ENCODE peak calls at places on chromosomes 2 and 18, in ten cellular contexts. T is uterus, F is fibroblast of pulmonary artery, X is adrenal gland, P is cardiac muscle cell, A is left lung, R is B cell, M is dorsolateral prefrontal cortex, Z is IMR-90, B is endothelial cell. U is an unnamed sample.
A peak's percentile ranks its signal among the peaks of the same experiment; 100 is the strongest.

GRCh38 chr2:4018535-4018934 is 315.2 kb downstream of the DCDC2C start:
- DNase-seq in T (no peak), A (no peak), P (no peak), X (no peak), M (no peak), Z (no peak), R (no peak), B (no peak), F (no peak), U (no peak)

GRCh38 chr2:172047486-172048194 is 37.7 kb upstream of the DLX1 start:
- DNase-seq in B (no peak), M (no peak), R (no peak), P (no peak), Z (no peak), F (no peak), A (no peak), T (no peak), X (no peak), U (no peak)

GRCh38 chr2:224884188-224884587 is 158.1 kb downstream of the DOCK10 start:
- DNase-seq in R (no peak), B (no peak), Z (peak; percentile 35), A (no peak), P (peak; percentile 70), T (no peak), M (no peak), F (peak; percentile 69), X (no peak), U (peak; percentile 79)

GRCh38 chr2:12918138-12918840 is 201.6 kb downstream of the TRIB2 start:
- DNase-seq in R (no peak), X (no peak), T (no peak), P (peak; percentile 55), A (no peak), B (no peak), F (peak; percentile 72), M (no peak), Z (peak; percentile 45), U (no peak)

GRCh38 chr2:126748188-126748760 is 92.3 kb downstream of the GYPC start:
- DNase-seq in F (no peak), T (no peak), M (no peak), Z (no peak), R (no peak), P (no peak), X (no peak), A (no peak), B (no peak), U (no peak)

GRCh38 chr18:44771572-44771956 is 90.9 kb downstream of the SETBP1 start:
- DNase-seq in R (no peak), X (no peak), A (no peak), T (no peak), Z (no peak), P (no peak), B (no peak), M (no peak), F (no peak), U (no peak)

GRCh38 chr2:181456660-181457120 is 496 bp upstream of the ITGA4 start:
- DNase-seq in Z (peak; percentile 5), B (peak; percentile 40), M (no peak), P (peak; percentile 53), F (no peak), A (peak; percentile 90), X (peak; percentile 17), R (peak; percentile 90), T (peak; percentile 15), U (peak; percentile 58)

GRCh38 chr2:109473616-109474318 is 140.0 kb downstream of the SEPTIN10 start:
- DNase-seq in Z (no peak), P (no peak), T (no peak), A (no peak), X (no peak), M (no peak), B (no peak), F (no peak), R (no peak), U (no peak)

GRCh38 chr2:178208817-178209216 is 14.5 kb downstream of the OSBPL6 start:
- DNase-seq in T (no peak), P (peak; percentile 30), F (peak; percentile 28), R (no peak), Z (peak; percentile 26), M (no peak), B (no peak), X (no peak), A (no peak), U (peak; percentile 58)

GRCh38 chr18:44765451-44765850 is 84.8 kb downstream of the SETBP1 start:
- DNase-seq in A (no peak), F (no peak), M (no peak), B (no peak), R (no peak), T (no peak), Z (no peak), X (no peak), P (no peak), U (no peak)

GRCh38 chr18:28972333-28972732 is 795.4 kb upstream of the CDH2 start:
- DNase-seq in T (no peak), Z (no peak), B (no peak), F (no peak), A (no peak), P (no peak), M (no peak), R (no peak), X (no peak), U (no peak)

GRCh38 chr2:146461068-146461467 is 1383.8 kb upstream of the ACVR2A start:
- DNase-seq in X (no peak), Z (no peak), R (no peak), T (no peak), F (no peak), B (no peak), M (no peak), P (no peak), A (no peak), U (no peak)

GRCh38 chr2:74364533-74365505 is 15.3 kb downstream of the DCTN1 start:
- DNase-seq in B (no peak), A (no peak), M (no peak), F (no peak), T (no peak), X (no peak), P (no peak), Z (no peak), R (no peak), U (no peak)

GRCh38 chr2:144650886-144651285 is 131.0 kb upstream of the ZEB2 start:
- DNase-seq in R (no peak), B (no peak), Z (no peak), A (no peak), M (no peak), T (no peak), X (no peak), F (no peak), P (no peak), U (no peak)

GRCh38 chr2:30233142-30233961 is 2.0 kb downstream of the LBH start:
- DNase-seq in M (no peak), T (no peak), A (no peak), Z (no peak), B (no peak), F (no peak), X (no peak), P (no peak), R (no peak), U (peak; percentile 40)
- TF ChIP-seq CTCF in M (no peak), T (no peak), A (no peak), Z (no peak), B (no peak), F (no peak), X (no peak), P (no peak), R (no peak), U (peak; percentile 6)

DNA sequence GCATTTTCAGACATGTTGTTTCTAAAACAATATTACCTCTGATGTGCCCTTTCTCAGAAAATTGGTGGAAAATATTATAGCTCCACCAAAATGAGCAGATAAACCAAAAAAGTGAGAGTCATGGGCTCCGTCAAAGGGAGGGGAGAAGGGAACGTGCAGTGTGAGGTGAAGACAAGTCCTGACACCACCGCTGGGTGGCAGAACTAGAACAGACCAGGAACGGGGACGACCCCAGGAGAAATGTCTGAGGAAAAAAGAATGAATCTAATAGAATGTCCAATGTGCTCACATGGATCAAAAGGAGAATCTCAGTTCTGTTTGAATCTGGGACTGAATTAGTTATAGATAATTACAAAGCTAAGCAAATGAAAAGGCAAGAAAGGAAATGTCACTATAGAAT is 22.6 kb upstream of the BCL2 start:
- DNase-seq in Z (peak; percentile 28), X (no peak), F (peak; percentile 56), A (no peak), B (peak; percentile 53), M (no peak), T (peak; percentile 38), R (peak; percentile 41), P (peak; percentile 53), U (peak; percentile 67)
- TF ChIP-seq CTCF in Z (peak; percentile 40), X (no peak), F (peak; percentile 58), A (peak; percentile 13), B (peak; percentile 41), M (peak; percentile 37), T (peak; percentile 37), R (peak; percentile 40), P (peak; percentile 54), U (peak; percentile 72)

GRCh38 chr2:656676-657075 is 20.5 kb downstream of the TMEM18 start:
- DNase-seq in T (no peak), Z (no peak), X (no peak), B (no peak), P (no peak), R (no peak), A (peak; percentile 36), M (no peak), F (no peak), U (no peak)
- TF ChIP-seq CTCF in T (no peak), Z (no peak), X (no peak), B (no peak), P (no peak), R (no peak), A (no peak), M (no peak), F (no peak), U (no peak)

GRCh38 chr2:200445284-200445683 is 64.6 kb downstream of the KCTD18 start:
- DNase-seq in R (no peak), M (no peak), P (no peak), F (no peak), B (no peak), T (no peak), X (no peak), A (no peak), Z (no peak), U (no peak)
- TF ChIP-seq CTCF in R (no peak), M (no peak), P (no peak), F (no peak), B (no peak), T (no peak), X (no peak), A (no peak), Z (no peak), U (no peak)

U was measured in choroid plexus epithelial cell.